ENCODE peak calls at places on chromosomes 3 and 15, in six cellular contexts. One of them, this sample, is unnamed.

GRCh38 chr3:19474169-19474568 is 325.9 kb downstream of the KCNH8 start:
- DNase-seq in activated T-cell treated with anti-CD3 and anti-CD28 coated beads for 1 hour: no peak
- DNase-seq in NCI-H1694 treated with DMSO at 0.1 percent for 48 hours: peak; percentile 46
- DNase-seq in foreskin keratinocyte: no peak
- DNase-seq in adrenal gland: no peak
- DNase-seq in AG10803: no peak
- DNase-seq in this sample: no peak

GRCh38 chr15:74312445-74313007 is 54.9 kb downstream of the CYP11A1 start:
- DNase-seq in activated T-cell treated with anti-CD3 and anti-CD28 coated beads for 1 hour: no peak
- DNase-seq in NCI-H1694 treated with DMSO at 0.1 percent for 48 hours: peak; percentile 92
- DNase-seq in foreskin keratinocyte: no peak
- DNase-seq in adrenal gland: no peak
- DNase-seq in AG10803: no peak
- DNase-seq in this sample: no peak

GRCh38 chr3:14451844-14452533 is 49.6 kb downstream of the SLC6A6 start:
- DNase-seq in activated T-cell treated with anti-CD3 and anti-CD28 coated beads for 1 hour: no peak
- DNase-seq in NCI-H1694 treated with DMSO at 0.1 percent for 48 hours: no peak
- DNase-seq in foreskin keratinocyte: peak; percentile 21
- DNase-seq in adrenal gland: peak; percentile 92
- DNase-seq in AG10803: peak; percentile 89
- DNase-seq in this sample: peak; percentile 51

GRCh38 chr3:127149621-127150310 is 43.2 kb upstream of the PRR23E start:
- DNase-seq in activated T-cell treated with anti-CD3 and anti-CD28 coated beads for 1 hour: no peak
- DNase-seq in NCI-H1694 treated with DMSO at 0.1 percent for 48 hours: no peak
- DNase-seq in foreskin keratinocyte: no peak
- DNase-seq in adrenal gland: no peak
- DNase-seq in AG10803: no peak
- DNase-seq in this sample: no peak

GRCh38 chr3:100402150-100402706 is 889 bp downstream of the LNP1 start:
- DNase-seq in activated T-cell treated with anti-CD3 and anti-CD28 coated beads for 1 hour: no peak
- DNase-seq in NCI-H1694 treated with DMSO at 0.1 percent for 48 hours: peak; percentile 26
- DNase-seq in foreskin keratinocyte: peak; percentile 70
- DNase-seq in adrenal gland: no peak
- DNase-seq in AG10803: peak; percentile 34
- DNase-seq in this sample: no peak

GRCh38 chr3:14453368-14453710 is 50.9 kb downstream of the SLC6A6 start:
- DNase-seq in activated T-cell treated with anti-CD3 and anti-CD28 coated beads for 1 hour: no peak
- DNase-seq in NCI-H1694 treated with DMSO at 0.1 percent for 48 hours: no peak
- DNase-seq in foreskin keratinocyte: no peak
- DNase-seq in adrenal gland: no peak
- DNase-seq in AG10803: no peak
- DNase-seq in this sample: no peak

GRCh38 chr3:35946121-35946856 is 307.0 kb downstream of the ARPP21 start:
- DNase-seq in activated T-cell treated with anti-CD3 and anti-CD28 coated beads for 1 hour: no peak
- DNase-seq in NCI-H1694 treated with DMSO at 0.1 percent for 48 hours: peak; percentile 10
- DNase-seq in foreskin keratinocyte: peak; percentile 20
- DNase-seq in adrenal gland: no peak
- DNase-seq in AG10803: peak; percentile 27
- DNase-seq in this sample: no peak

GRCh38 chr15:34794590-34795206 is 651 bp downstream of the ACTC1 start:
- DNase-seq in activated T-cell treated with anti-CD3 and anti-CD28 coated beads for 1 hour: no peak
- DNase-seq in NCI-H1694 treated with DMSO at 0.1 percent for 48 hours: no peak
- DNase-seq in foreskin keratinocyte: no peak
- DNase-seq in adrenal gland: no peak
- DNase-seq in AG10803: no peak
- DNase-seq in this sample: no peak

GRCh38 chr3:45496550-45496949 is 98.0 kb upstream of the LIMD1 start:
- DNase-seq in activated T-cell treated with anti-CD3 and anti-CD28 coated beads for 1 hour: no peak
- DNase-seq in NCI-H1694 treated with DMSO at 0.1 percent for 48 hours: peak; percentile 19
- DNase-seq in foreskin keratinocyte: no peak
- DNase-seq in adrenal gland: peak; percentile 41
- DNase-seq in AG10803: peak; percentile 27
- DNase-seq in this sample: no peak

GRCh38 chr3:179682681-179683080 is 29.8 kb downstream of the USP13 start:
- DNase-seq in activated T-cell treated with anti-CD3 and anti-CD28 coated beads for 1 hour: no peak
- DNase-seq in NCI-H1694 treated with DMSO at 0.1 percent for 48 hours: no peak
- DNase-seq in foreskin keratinocyte: no peak
- DNase-seq in adrenal gland: no peak
- DNase-seq in AG10803: no peak
- DNase-seq in this sample: no peak

GRCh38 chr3:45464336-45464809 is 76.0 kb downstream of the LARS2 start:
- DNase-seq in activated T-cell treated with anti-CD3 and anti-CD28 coated beads for 1 hour: peak; percentile 2
- DNase-seq in NCI-H1694 treated with DMSO at 0.1 percent for 48 hours: no peak
- DNase-seq in foreskin keratinocyte: no peak
- DNase-seq in adrenal gland: peak; percentile 51
- DNase-seq in AG10803: no peak
- DNase-seq in this sample: peak; percentile 19

GRCh38 chr3:182947892-182948291 is 32.4 kb downstream of the DCUN1D1 start:
- DNase-seq in activated T-cell treated with anti-CD3 and anti-CD28 coated beads for 1 hour: no peak
- DNase-seq in NCI-H1694 treated with DMSO at 0.1 percent for 48 hours: no peak
- DNase-seq in foreskin keratinocyte: no peak
- DNase-seq in adrenal gland: no peak
- DNase-seq in AG10803: no peak
- DNase-seq in this sample: no peak

GRCh38 chr3:195893121-195893449 is 15.3 kb downstream of the TNK2 start:
- DNase-seq in activated T-cell treated with anti-CD3 and anti-CD28 coated beads for 1 hour: no peak
- DNase-seq in NCI-H1694 treated with DMSO at 0.1 percent for 48 hours: no peak
- DNase-seq in foreskin keratinocyte: no peak
- DNase-seq in adrenal gland: no peak
- DNase-seq in AG10803: no peak
- DNase-seq in this sample: no peak

GRCh38 chr15:77094397-77095030 is 23.6 kb upstream of the TSPAN3 start:
- DNase-seq in activated T-cell treated with anti-CD3 and anti-CD28 coated beads for 1 hour: no peak
- DNase-seq in NCI-H1694 treated with DMSO at 0.1 percent for 48 hours: no peak
- DNase-seq in foreskin keratinocyte: no peak
- DNase-seq in adrenal gland: no peak
- DNase-seq in AG10803: no peak
- DNase-seq in this sample: no peak

GRCh38 chr15:67863442-67863987 is 23.7 kb upstream of the RNU6-1 start:
- DNase-seq in activated T-cell treated with anti-CD3 and anti-CD28 coated beads for 1 hour: peak; percentile 61
- DNase-seq in NCI-H1694 treated with DMSO at 0.1 percent for 48 hours: peak; percentile 42
- DNase-seq in foreskin keratinocyte: peak; percentile 39
- DNase-seq in adrenal gland: peak; percentile 79
- DNase-seq in AG10803: peak; percentile 68
- DNase-seq in this sample: peak; percentile 81

GRCh38 chr3:27344192-27344591 is 25.0 kb downstream of the NEK10 start:
- DNase-seq in activated T-cell treated with anti-CD3 and anti-CD28 coated beads for 1 hour: no peak
- DNase-seq in NCI-H1694 treated with DMSO at 0.1 percent for 48 hours: no peak
- DNase-seq in foreskin keratinocyte: no peak
- DNase-seq in adrenal gland: no peak
- DNase-seq in AG10803: no peak
- DNase-seq in this sample: no peak

This sample was measured in transverse colon.